ENCODE peak calls at places on chromosomes 2 and 18, in four cellular contexts. E, F, W and T are unnamed samples. For H3K36me3 and H3K9me3, the result is how much of the 10 kb centered on the place peaks cover.

GRCh38 chr2:66270247-66270646 is 164.7 kb upstream of the MEIS1 start:
- DNase-seq in E (no peak), F (no peak), W (no peak), T (no peak)

GRCh38 chr2:16161085-16161565 is 220.8 kb downstream of the MYCN start:
- DNase-seq in E (no peak), F (no peak), W (no peak), T (no peak)

GRCh38 chr2:101474752-101475384 is at the start of gene RFX8:
- DNase-seq in E (no peak), F (no peak), W (no peak), T (no peak)

GRCh38 chr2:173355132-173355865 is 627 bp downstream of the CDCA7 start:
- DNase-seq in E (peak), F (no peak), W (no peak), T (peak)

GRCh38 chr2:164693834-164694233 is 72.6 kb upstream of the GRB14 start:
- DNase-seq in E (no peak), F (no peak), W (no peak), T (no peak)

GRCh38 chr2:71894266-71894665 is 253.4 kb downstream of the CYP26B1 start:
- DNase-seq in E (no peak), F (no peak), W (peak), T (no peak)

GRCh38 chr2:126769118-126769517 is 113.2 kb downstream of the GYPC start:
- DNase-seq in E (no peak), F (no peak), W (peak), T (no peak)

GRCh38 chr2:131493199-131494018 is 1.2 kb upstream of the MZT2A start:
- DNase-seq in E (no peak), F (no peak), W (no peak), T (no peak)

GRCh38 chr2:137192366-137193315 is 427.3 kb downstream of the THSD7B start:
- DNase-seq in E (no peak), F (no peak), W (no peak), T (no peak)

GRCh38 chr2:33223851-33224250 is 252.6 kb upstream of the RASGRP3 start:
- DNase-seq in E (no peak), F (no peak), W (no peak), T (no peak)

GRCh38 chr2:74079522-74080341 is 68.0 kb downstream of the BOLA3 start:
- DNase-seq in E (no peak), F (no peak), W (no peak), T (no peak)

GRCh38 chr2:158779621-158780020 is 15.5 kb upstream of the DAPL1 start:
- DNase-seq in E (no peak), F (no peak), W (no peak), T (no peak)

GRCh38 chr2:25168256-25169072 is at the start of gene POMC:
- DNase-seq in E (no peak), F (peak), W (no peak), T (no peak)

GRCh38 chr18:72859088-72859487 is 8.7 kb downstream of the NETO1 start:
- DNase-seq in E (no peak), F (no peak), W (no peak), T (no peak)

GRCh38 chr2:227473019-227473461 is 1.1 kb downstream of the AGFG1 start:
- DNase-seq in E (peak), F (no peak), W (no peak), T (no peak)

GRCh38 chr18:3901811-3902210 is 451.8 kb downstream of the TGIF1 start:
- DNase-seq in E (no peak), F (no peak), W (no peak), T (no peak)

GRCh38 chr2:238498188-238498587 is 71.5 kb downstream of the ASB1 start:
- DNase-seq in E (no peak), F (no peak), W (peak), T (no peak)

GRCh38 chr18:961644-962355 is 57.1 kb downstream of the ADCYAP1 start:
- DNase-seq in E (peak), F (no peak), W (no peak), T (peak)

GRCh38 chr2:23292024-23292423 is 93.0 kb upstream of the KLHL29 start:
- DNase-seq in E (no peak), F (no peak), W (no peak), T (no peak)

GRCh38 chr2:143300531-143300930 is 171.3 kb downstream of the ARHGAP15 start:
- DNase-seq in E (no peak), F (no peak), W (no peak), T (no peak)

GRCh38 chr2:30232027-30232800 is 880 bp downstream of the LBH start:
- DNase-seq in E (peak), F (peak), W (peak), T (peak)

GRCh38 chr2:164843346-164843841 is 1.8 kb upstream of the COBLL1 start:
- DNase-seq in E (no peak), F (no peak), W (no peak), T (peak)

GRCh38 chr2:72793798-72794447 is 31.9 kb downstream of the EXOC6B start:
- DNase-seq in E (no peak), F (no peak), W (no peak), T (no peak)

GRCh38 chr2:40384714-40385113 is 67.2 kb downstream of the SLC8A1 start:
- DNase-seq in E (no peak), F (no peak), W (no peak), T (no peak)

GRCh38 chr18:63878343-63878742 is 9.2 kb upstream of the SERPINB2 start:
- DNase-seq in E (no peak), F (no peak), W (no peak), T (no peak)

GRCh38 chr18:76459312-76459686 is 35.7 kb downstream of the ZNF516 start:
- DNase-seq in E (no peak), F (no peak), W (no peak), T (no peak)

GRCh38 chr2:241315879-241316700 is at the start of gene SEPTIN2:
- DNase-seq in E (no peak), F (peak), W (no peak), T (no peak)

GRCh38 chr2:201420442-201421113 is 30.7 kb downstream of the TRAK2 start:
- DNase-seq in E (no peak), F (no peak), W (no peak), T (no peak)

GRCh38 chr2:7068447-7068846 is 151.2 kb downstream of the RNF144A start:
- DNase-seq in E (no peak), F (no peak), W (no peak), T (no peak)

GRCh38 chr18:3498705-3499451 is 48.9 kb downstream of the TGIF1 start:
- DNase-seq in E (peak), F (no peak), W (no peak), T (peak)

GRCh38 chr2:224426650-224427049 is 24.7 kb upstream of the FAM124B start:
- DNase-seq in E (no peak), F (no peak), W (no peak), T (no peak)

GRCh38 chr18:26215247-26215970 is 10.8 kb upstream of the TAF4B start:
- DNase-seq in E (no peak), F (peak), W (no peak), T (no peak)

GRCh38 chr2:63977904-63978303 is 41.3 kb downstream of the VPS54 start:
- DNase-seq in E (no peak), F (no peak), W (no peak), T (no peak)

GRCh38 chr2:156181208-156181607 is 151.3 kb downstream of the NR4A2 start:
- DNase-seq in E (no peak), F (no peak), W (no peak), T (no peak)
- H3K36me3 ChIP-seq in E (under half), F (under half), W (under half), T (under half)

GRCh38 chr2:14316594-14316993 is 315.9 kb upstream of the LRATD1 start:
- DNase-seq in E (no peak), F (no peak), W (no peak), T (no peak)
- H3K9me3 ChIP-seq in E (under half), F (under half), W (under half), T (under half)

DNA sequence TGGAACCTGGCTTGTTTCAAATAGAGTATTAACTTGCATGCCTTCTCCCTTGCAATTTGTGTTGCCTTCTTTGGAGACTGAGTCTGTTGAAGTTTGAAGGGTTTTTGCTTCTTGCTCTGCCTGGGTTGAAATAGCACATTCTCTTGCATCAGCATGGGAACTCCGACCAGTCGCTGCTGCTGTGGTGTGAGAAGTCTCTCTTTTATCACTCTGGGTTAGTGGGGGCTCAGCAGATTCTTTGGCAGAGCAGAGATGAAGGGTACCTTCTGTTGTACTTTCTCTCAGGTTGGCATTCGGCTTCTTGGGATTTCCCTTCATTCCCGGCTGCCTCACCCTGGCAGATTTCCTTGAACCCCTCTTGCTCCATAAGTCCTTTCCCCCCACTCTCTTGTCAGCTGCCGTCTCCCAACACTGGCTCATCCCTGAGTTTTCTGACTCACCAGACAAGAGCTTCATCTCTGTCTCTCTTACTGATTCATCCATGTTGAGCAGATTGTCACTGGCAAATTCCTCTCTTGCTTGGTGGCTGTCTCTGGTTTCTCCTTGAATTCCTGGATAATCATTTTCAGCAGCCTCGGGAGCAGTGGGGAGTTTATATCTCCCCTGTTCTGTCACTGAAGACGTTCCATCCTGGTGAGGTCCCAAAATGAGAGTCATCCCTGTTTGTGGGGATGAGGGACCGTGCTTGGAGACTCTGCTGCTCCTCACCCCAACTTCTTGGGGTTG is 49.9 kb downstream of the ALPK2 start:
- DNase-seq in E (no peak), F (no peak), W (no peak), T (no peak)
- H3K4me3 ChIP-seq in E (peak), F (no peak), W (no peak), T (no peak)

GRCh38 chr2:219184116-219184515 is 6.0 kb downstream of the RETREG2 start:
- DNase-seq in E (no peak), F (no peak), W (peak), T (no peak)

GRCh38 chr2:219181531-219181930 is 3.5 kb downstream of the RETREG2 start:
- DNase-seq in E (no peak), F (no peak), W (peak), T (no peak)

GRCh38 chr2:219180961-219181360 is 2.9 kb downstream of the RETREG2 start:
- DNase-seq in E (no peak), F (no peak), W (peak), T (no peak)

GRCh38 chr2:219182331-219183150 is 4.5 kb downstream of the RETREG2 start:
- DNase-seq in E (no peak), F (no peak), W (peak), T (no peak)

GRCh38 chr2:219183151-219183757 is 5.2 kb downstream of the RETREG2 start:
- DNase-seq in E (no peak), F (no peak), W (peak), T (no peak)
- H3K36me3 ChIP-seq in E (half or more), F (half or more), W (under half), T (under half)